ENCODE peak calls at places on chromosomes 3 and 15, in five cellular contexts. One of them, this sample, is unnamed.

GRCh38 chr3:65262554-65262953 is 574.8 kb upstream of the ADAMTS9 start:
- DNase-seq in activated naive CD4-positive, alpha-beta T cell treated with anti-CD3 and anti-CD28 coated beads, Interleukin-2, amount 50 U/mL, for 16 hours: no peak
- DNase-seq in ELF-1: no peak
- DNase-seq in M059J: no peak
- DNase-seq in activated T-cell treated with anti-CD3 and anti-CD28 coated beads for 1 hour: no peak
- DNase-seq in this sample: no peak

GRCh38 chr3:27360113-27361078 is 8.8 kb downstream of the NEK10 start:
- DNase-seq in activated naive CD4-positive, alpha-beta T cell treated with anti-CD3 and anti-CD28 coated beads, Interleukin-2, amount 50 U/mL, for 16 hours: no peak
- DNase-seq in ELF-1: no peak
- DNase-seq in M059J: peak
- DNase-seq in activated T-cell treated with anti-CD3 and anti-CD28 coated beads for 1 hour: no peak
- DNase-seq in this sample: no peak

GRCh38 chr3:179716811-179717210 is 64.0 kb downstream of the USP13 start:
- DNase-seq in activated naive CD4-positive, alpha-beta T cell treated with anti-CD3 and anti-CD28 coated beads, Interleukin-2, amount 50 U/mL, for 16 hours: no peak
- DNase-seq in ELF-1: no peak
- DNase-seq in M059J: peak
- DNase-seq in activated T-cell treated with anti-CD3 and anti-CD28 coated beads for 1 hour: no peak
- DNase-seq in this sample: no peak

GRCh38 chr3:177721864-177722370 is 524.6 kb upstream of the TBL1XR1 start:
- DNase-seq in activated naive CD4-positive, alpha-beta T cell treated with anti-CD3 and anti-CD28 coated beads, Interleukin-2, amount 50 U/mL, for 16 hours: no peak
- DNase-seq in ELF-1: no peak
- DNase-seq in M059J: peak
- DNase-seq in activated T-cell treated with anti-CD3 and anti-CD28 coated beads for 1 hour: no peak
- DNase-seq in this sample: no peak

GRCh38 chr3:183504597-183504996 is 50.9 kb downstream of the KLHL6 start:
- DNase-seq in activated naive CD4-positive, alpha-beta T cell treated with anti-CD3 and anti-CD28 coated beads, Interleukin-2, amount 50 U/mL, for 16 hours: no peak
- DNase-seq in ELF-1: no peak
- DNase-seq in M059J: no peak
- DNase-seq in activated T-cell treated with anti-CD3 and anti-CD28 coated beads for 1 hour: no peak
- DNase-seq in this sample: no peak

GRCh38 chr3:7669641-7670040 is 808.7 kb downstream of the GRM7 start:
- DNase-seq in activated naive CD4-positive, alpha-beta T cell treated with anti-CD3 and anti-CD28 coated beads, Interleukin-2, amount 50 U/mL, for 16 hours: no peak
- DNase-seq in ELF-1: no peak
- DNase-seq in M059J: no peak
- DNase-seq in activated T-cell treated with anti-CD3 and anti-CD28 coated beads for 1 hour: no peak
- DNase-seq in this sample: no peak

GRCh38 chr3:110814170-110815007 is 257.2 kb upstream of the NECTIN3 start:
- DNase-seq in activated naive CD4-positive, alpha-beta T cell treated with anti-CD3 and anti-CD28 coated beads, Interleukin-2, amount 50 U/mL, for 16 hours: no peak
- DNase-seq in ELF-1: peak
- DNase-seq in M059J: peak
- DNase-seq in activated T-cell treated with anti-CD3 and anti-CD28 coated beads for 1 hour: no peak
- DNase-seq in this sample: no peak

GRCh38 chr3:64011685-64012084 is 11.6 kb downstream of the PSMD6 start:
- DNase-seq in activated naive CD4-positive, alpha-beta T cell treated with anti-CD3 and anti-CD28 coated beads, Interleukin-2, amount 50 U/mL, for 16 hours: no peak
- DNase-seq in ELF-1: no peak
- DNase-seq in M059J: peak
- DNase-seq in activated T-cell treated with anti-CD3 and anti-CD28 coated beads for 1 hour: no peak
- DNase-seq in this sample: no peak

GRCh38 chr3:114626751-114627150 is 332.9 kb downstream of the TIGIT start:
- DNase-seq in activated naive CD4-positive, alpha-beta T cell treated with anti-CD3 and anti-CD28 coated beads, Interleukin-2, amount 50 U/mL, for 16 hours: no peak
- DNase-seq in ELF-1: no peak
- DNase-seq in M059J: no peak
- DNase-seq in activated T-cell treated with anti-CD3 and anti-CD28 coated beads for 1 hour: no peak
- DNase-seq in this sample: no peak

GRCh38 chr3:46858996-46859710 is 4.1 kb downstream of the MYL3 start:
- DNase-seq in activated naive CD4-positive, alpha-beta T cell treated with anti-CD3 and anti-CD28 coated beads, Interleukin-2, amount 50 U/mL, for 16 hours: no peak
- DNase-seq in ELF-1: no peak
- DNase-seq in M059J: no peak
- DNase-seq in activated T-cell treated with anti-CD3 and anti-CD28 coated beads for 1 hour: no peak
- DNase-seq in this sample: no peak

GRCh38 chr15:59892995-59893394 is 111.1 kb upstream of the FOXB1 start:
- DNase-seq in activated naive CD4-positive, alpha-beta T cell treated with anti-CD3 and anti-CD28 coated beads, Interleukin-2, amount 50 U/mL, for 16 hours: no peak
- DNase-seq in ELF-1: peak
- DNase-seq in M059J: peak
- DNase-seq in activated T-cell treated with anti-CD3 and anti-CD28 coated beads for 1 hour: no peak
- DNase-seq in this sample: no peak

GRCh38 chr15:60541784-60542617 is 63.1 kb upstream of the ICE2 start:
- DNase-seq in activated naive CD4-positive, alpha-beta T cell treated with anti-CD3 and anti-CD28 coated beads, Interleukin-2, amount 50 U/mL, for 16 hours: no peak
- DNase-seq in ELF-1: no peak
- DNase-seq in M059J: no peak
- DNase-seq in activated T-cell treated with anti-CD3 and anti-CD28 coated beads for 1 hour: no peak
- DNase-seq in this sample: no peak

GRCh38 chr3:4687167-4687566 is 194.0 kb downstream of the ITPR1 start:
- DNase-seq in activated naive CD4-positive, alpha-beta T cell treated with anti-CD3 and anti-CD28 coated beads, Interleukin-2, amount 50 U/mL, for 16 hours: no peak
- DNase-seq in ELF-1: peak
- DNase-seq in M059J: peak
- DNase-seq in activated T-cell treated with anti-CD3 and anti-CD28 coated beads for 1 hour: no peak
- DNase-seq in this sample: no peak

GRCh38 chr3:188947983-188948657 is 223.7 kb upstream of the TPRG1 start:
- DNase-seq in activated naive CD4-positive, alpha-beta T cell treated with anti-CD3 and anti-CD28 coated beads, Interleukin-2, amount 50 U/mL, for 16 hours: no peak
- DNase-seq in ELF-1: peak
- DNase-seq in M059J: peak
- DNase-seq in activated T-cell treated with anti-CD3 and anti-CD28 coated beads for 1 hour: no peak
- DNase-seq in this sample: no peak

GRCh38 chr15:89947338-89947829 is 34.6 kb upstream of the ARPIN start:
- DNase-seq in activated naive CD4-positive, alpha-beta T cell treated with anti-CD3 and anti-CD28 coated beads, Interleukin-2, amount 50 U/mL, for 16 hours: no peak
- DNase-seq in ELF-1: no peak
- DNase-seq in M059J: peak
- DNase-seq in activated T-cell treated with anti-CD3 and anti-CD28 coated beads for 1 hour: no peak
- DNase-seq in this sample: no peak

GRCh38 chr3:195095035-195095703 is 175.8 kb downstream of the XXYLT1 start:
- DNase-seq in activated naive CD4-positive, alpha-beta T cell treated with anti-CD3 and anti-CD28 coated beads, Interleukin-2, amount 50 U/mL, for 16 hours: no peak
- DNase-seq in ELF-1: peak
- DNase-seq in M059J: no peak
- DNase-seq in activated T-cell treated with anti-CD3 and anti-CD28 coated beads for 1 hour: no peak
- DNase-seq in this sample: no peak

GRCh38 chr3:31636063-31636462 is 103.3 kb downstream of the STT3B start:
- DNase-seq in activated naive CD4-positive, alpha-beta T cell treated with anti-CD3 and anti-CD28 coated beads, Interleukin-2, amount 50 U/mL, for 16 hours: no peak
- DNase-seq in ELF-1: no peak
- DNase-seq in M059J: no peak
- DNase-seq in activated T-cell treated with anti-CD3 and anti-CD28 coated beads for 1 hour: no peak
- DNase-seq in this sample: no peak

GRCh38 chr15:65077981-65078352 is 1.4 kb downstream of the KBTBD13 start:
- DNase-seq in activated naive CD4-positive, alpha-beta T cell treated with anti-CD3 and anti-CD28 coated beads, Interleukin-2, amount 50 U/mL, for 16 hours: peak
- DNase-seq in ELF-1: peak
- DNase-seq in M059J: no peak
- DNase-seq in activated T-cell treated with anti-CD3 and anti-CD28 coated beads for 1 hour: peak
- DNase-seq in this sample: peak

GRCh38 chr3:192445768-192446644 is 281.3 kb downstream of the FGF12 start:
- DNase-seq in activated naive CD4-positive, alpha-beta T cell treated with anti-CD3 and anti-CD28 coated beads, Interleukin-2, amount 50 U/mL, for 16 hours: no peak
- DNase-seq in ELF-1: no peak
- DNase-seq in M059J: peak
- DNase-seq in activated T-cell treated with anti-CD3 and anti-CD28 coated beads for 1 hour: no peak
- DNase-seq in this sample: no peak